ENCODE peak calls at places on chromosomes 12 and 14, in ten cellular contexts. One of them, this sample, is unnamed.

GRCh38 chr12:54983536-54984102 is 943 bp downstream of the TESPA1 start:
- DNase-seq in kidney epithelial cell: no peak
- DNase-seq in HuH-7.5: no peak
- DNase-seq in progenitor cell of endocrine pancreas: no peak
- DNase-seq in LHCN-M2: no peak
- DNase-seq in NB4: no peak
- DNase-seq in T-helper 9 cell: no peak
- DNase-seq in NCI-H524 treated with DMSO at 0.1 percent for 48 hours: no peak
- DNase-seq in cardiac muscle cell: no peak
- DNase-seq in right atrium auricular region: no peak
- DNase-seq in this sample: no peak

GRCh38 chr12:93287152-93287551 is 90.6 kb upstream of the NUDT4 start:
- DNase-seq in kidney epithelial cell: no peak
- DNase-seq in HuH-7.5: no peak
- DNase-seq in progenitor cell of endocrine pancreas: no peak
- DNase-seq in LHCN-M2: no peak
- DNase-seq in NB4: no peak
- DNase-seq in T-helper 9 cell: no peak
- DNase-seq in NCI-H524 treated with DMSO at 0.1 percent for 48 hours: no peak
- DNase-seq in cardiac muscle cell: no peak
- DNase-seq in right atrium auricular region: no peak
- DNase-seq in this sample: peak; percentile 84

GRCh38 chr12:50055831-50056628 is 1.4 kb upstream of the ASIC1 start:
- DNase-seq in kidney epithelial cell: no peak
- DNase-seq in HuH-7.5: peak; percentile 86
- DNase-seq in progenitor cell of endocrine pancreas: no peak
- DNase-seq in LHCN-M2: peak; percentile 17
- DNase-seq in NB4: peak; percentile 77
- DNase-seq in T-helper 9 cell: peak; percentile 42
- DNase-seq in NCI-H524 treated with DMSO at 0.1 percent for 48 hours: peak; percentile 76
- DNase-seq in cardiac muscle cell: peak; percentile 57
- DNase-seq in right atrium auricular region: no peak
- DNase-seq in this sample: peak; percentile 43

GRCh38 chr14:81246561-81247270 is 26.0 kb upstream of the GTF2A1 start:
- DNase-seq in kidney epithelial cell: no peak
- DNase-seq in HuH-7.5: no peak
- DNase-seq in progenitor cell of endocrine pancreas: no peak
- DNase-seq in LHCN-M2: peak; percentile 99
- DNase-seq in NB4: no peak
- DNase-seq in T-helper 9 cell: no peak
- DNase-seq in NCI-H524 treated with DMSO at 0.1 percent for 48 hours: no peak
- DNase-seq in cardiac muscle cell: no peak
- DNase-seq in right atrium auricular region: no peak
- DNase-seq in this sample: no peak

GRCh38 chr12:52126050-52126604 is 46.6 kb downstream of the SMIM41 start:
- DNase-seq in kidney epithelial cell: no peak
- DNase-seq in HuH-7.5: no peak
- DNase-seq in progenitor cell of endocrine pancreas: no peak
- DNase-seq in LHCN-M2: no peak
- DNase-seq in NB4: no peak
- DNase-seq in T-helper 9 cell: no peak
- DNase-seq in NCI-H524 treated with DMSO at 0.1 percent for 48 hours: no peak
- DNase-seq in cardiac muscle cell: no peak
- DNase-seq in right atrium auricular region: no peak
- DNase-seq in this sample: no peak

GRCh38 chr14:50774542-50775267 is 56.3 kb downstream of the NIN start:
- DNase-seq in kidney epithelial cell: no peak
- DNase-seq in HuH-7.5: no peak
- DNase-seq in progenitor cell of endocrine pancreas: no peak
- DNase-seq in LHCN-M2: peak; percentile 23
- DNase-seq in NB4: no peak
- DNase-seq in T-helper 9 cell: no peak
- DNase-seq in NCI-H524 treated with DMSO at 0.1 percent for 48 hours: no peak
- DNase-seq in cardiac muscle cell: peak; percentile 32
- DNase-seq in right atrium auricular region: no peak
- DNase-seq in this sample: no peak

GRCh38 chr12:18074001-18074400 is 16.0 kb downstream of the RERGL start:
- DNase-seq in kidney epithelial cell: no peak
- DNase-seq in HuH-7.5: no peak
- DNase-seq in progenitor cell of endocrine pancreas: no peak
- DNase-seq in LHCN-M2: no peak
- DNase-seq in NB4: no peak
- DNase-seq in T-helper 9 cell: no peak
- DNase-seq in NCI-H524 treated with DMSO at 0.1 percent for 48 hours: no peak
- DNase-seq in cardiac muscle cell: no peak
- DNase-seq in right atrium auricular region: no peak
- DNase-seq in this sample: peak; percentile 27

GRCh38 chr12:112851024-112851777 is 55.6 kb upstream of the OAS1 start:
- DNase-seq in kidney epithelial cell: no peak
- DNase-seq in HuH-7.5: no peak
- DNase-seq in progenitor cell of endocrine pancreas: no peak
- DNase-seq in LHCN-M2: no peak
- DNase-seq in NB4: no peak
- DNase-seq in T-helper 9 cell: no peak
- DNase-seq in NCI-H524 treated with DMSO at 0.1 percent for 48 hours: no peak
- DNase-seq in cardiac muscle cell: no peak
- DNase-seq in right atrium auricular region: no peak
- DNase-seq in this sample: no peak

GRCh38 chr14:49249022-49249421 is 337.2 kb downstream of the RPS29 start:
- DNase-seq in kidney epithelial cell: no peak
- DNase-seq in HuH-7.5: no peak
- DNase-seq in progenitor cell of endocrine pancreas: no peak
- DNase-seq in LHCN-M2: no peak
- DNase-seq in NB4: peak; percentile 10
- DNase-seq in T-helper 9 cell: no peak
- DNase-seq in NCI-H524 treated with DMSO at 0.1 percent for 48 hours: no peak
- DNase-seq in cardiac muscle cell: peak; percentile 10
- DNase-seq in right atrium auricular region: no peak
- DNase-seq in this sample: peak; percentile 18

This sample was measured in NCI-H226.